ENCODE peak calls at places on chromosome 11, in ten cellular contexts. U, L, F, J, S, Y, Z, P, N and O are unnamed samples.

GRCh38 chr11:46102843-46103242 is 18.4 kb downstream of the PHF21A start:
- DNase-seq in P (no peak), Z (no peak), U (no peak), F (no peak), J (no peak), S (no peak), N (no peak), Y (no peak), L (no peak), O (no peak)

GRCh38 chr11:77020751-77021150 is 13.4 kb upstream of the B3GNT6 start:
- DNase-seq in J (no peak), Y (no peak), S (no peak), U (no peak), P (no peak), L (peak; percentile 33), F (no peak), N (no peak), Z (no peak), O (no peak)

GRCh38 chr11:66559141-66559861 is 9.1 kb downstream of the CTSF start:
- DNase-seq in U (peak; percentile 20), S (no peak), J (no peak), Z (peak; percentile 33), F (no peak), P (peak; percentile 62), Y (no peak), N (no peak), L (no peak), O (peak; percentile 63)

GRCh38 chr11:58006940-58007339 is 16.7 kb upstream of the OR9Q1 start:
- DNase-seq in N (peak; percentile 78), Z (no peak), S (no peak), J (peak; percentile 35), F (no peak), Y (no peak), P (no peak), U (no peak), L (no peak), O (no peak)

GRCh38 chr11:63590024-63590788 is 24.0 kb downstream of the PLAAT3 start:
- DNase-seq in Z (no peak), S (no peak), N (no peak), Y (no peak), U (no peak), P (no peak), J (no peak), L (no peak), F (no peak), O (no peak)

GRCh38 chr11:120546312-120547205 is 35.0 kb downstream of the GRIK4 start:
- DNase-seq in F (no peak), J (peak; percentile 67), Y (no peak), P (peak; percentile 95), N (peak; percentile 98), S (no peak), Z (peak; percentile 31), L (peak; percentile 17), U (peak; percentile 24), O (no peak)

GRCh38 chr11:133164986-133165385 is 367.3 kb downstream of the OPCML start:
- DNase-seq in L (no peak), F (no peak), Y (no peak), S (no peak), Z (no peak), N (no peak), U (no peak), P (no peak), J (no peak), O (no peak)

GRCh38 chr11:26333906-26334305 is 2.0 kb downstream of the ANO3 start:
- DNase-seq in S (no peak), J (no peak), N (no peak), P (no peak), Y (no peak), F (no peak), Z (no peak), U (no peak), L (no peak), O (no peak)

GRCh38 chr11:39304586-39304985 is 2154.9 kb downstream of the LRRC4C start:
- DNase-seq in S (no peak), F (no peak), P (no peak), U (no peak), N (no peak), L (no peak), Y (no peak), J (no peak), Z (no peak), O (no peak)
- TF ChIP-seq POLR2A in S (no peak), F (no peak), P (no peak), U (no peak), N (no peak), L (no peak), Y (no peak), J (no peak), Z (no peak), O (no peak)

GRCh38 chr11:47407746-47408590 is at the start of gene SLC39A13:
- DNase-seq in P (peak; percentile 93), U (peak; percentile 94), J (peak; percentile 100), S (peak; percentile 86), N (peak; percentile 95), L (peak; percentile 96), Z (peak; percentile 95), F (peak; percentile 86), Y (peak; percentile 95), O (peak; percentile 95)

GRCh38 chr11:47406896-47407745 is 1.3 kb upstream of the SLC39A13 start:
- DNase-seq in P (no peak), J (no peak), N (peak; percentile 18), F (no peak), Z (no peak), U (no peak), Y (no peak), L (no peak), S (no peak), O (no peak)

GRCh38 chr11:47409440-47410403 is 1.3 kb downstream of the SLC39A13 start:
- DNase-seq in N (no peak), U (no peak), Y (peak; percentile 27), F (no peak), J (no peak), Z (no peak), P (no peak), L (no peak), S (no peak), O (no peak)

GRCh38 chr11:47410404-47411264 is 2.2 kb downstream of the SLC39A13 start:
- DNase-seq in U (no peak), Z (no peak), N (no peak), J (no peak), Y (no peak), L (no peak), P (no peak), F (no peak), S (no peak), O (no peak)

GRCh38 chr11:47408598-47409439 is 429 bp downstream of the SLC39A13 start:
- DNase-seq in S (no peak), F (no peak), U (peak; percentile 38), Z (peak; percentile 51), N (peak; percentile 87), Y (peak; percentile 45), J (peak; percentile 99), P (peak; percentile 78), L (peak; percentile 38), O (no peak)
- TF ChIP-seq POLR2A in S (no peak), F (no peak), U (no peak), Z (no peak), N (peak; percentile 91), Y (no peak), J (peak; percentile 41), P (no peak), L (peak; percentile 11), O (no peak)

DNA sequence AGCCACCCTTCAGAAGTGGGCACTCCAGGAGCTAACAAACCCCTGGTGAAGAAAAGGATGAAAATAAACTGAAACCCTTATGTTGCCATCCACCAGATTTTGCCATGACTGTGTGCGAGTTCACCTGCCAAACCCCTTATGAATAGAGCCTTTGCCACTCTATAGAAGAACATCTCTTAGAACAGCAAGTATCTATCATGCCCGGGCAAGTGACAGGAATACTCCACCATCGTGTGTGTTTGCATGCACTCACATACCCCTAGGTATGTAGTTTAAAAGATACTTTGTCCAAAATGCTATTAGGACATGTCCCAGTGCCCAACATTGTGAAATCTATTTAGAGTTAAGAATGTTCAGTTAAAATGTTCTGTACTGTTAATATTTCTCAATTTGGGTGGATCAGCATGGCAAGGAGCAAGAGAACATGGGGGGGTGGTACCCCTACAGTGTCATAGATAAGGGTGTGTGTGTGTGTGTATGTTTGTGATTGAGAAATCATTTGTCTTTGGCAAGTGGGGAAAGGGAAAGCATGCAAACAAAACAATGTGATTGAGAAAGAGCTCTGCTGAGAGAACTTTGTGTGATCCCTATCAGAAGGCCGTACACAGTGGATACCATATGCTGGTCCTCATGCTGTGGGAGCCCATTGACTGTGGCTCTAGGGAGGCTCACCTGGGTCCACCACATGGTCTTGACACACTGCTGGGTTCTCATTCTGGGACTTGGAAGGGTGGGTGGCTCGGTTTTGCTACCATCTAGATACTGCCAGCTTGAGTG is 94.9 kb downstream of the ZBTB16 start:
- DNase-seq in L (no peak), U (no peak), N (no peak), F (peak; percentile 30), P (no peak), J (no peak), Z (no peak), S (peak; percentile 88), Y (no peak), O (peak; percentile 9)
- TF ChIP-seq POLR2A in L (no peak), U (no peak), N (no peak), F (no peak), P (no peak), J (no peak), Z (no peak), S (peak; percentile 46), Y (no peak), O (no peak)

GRCh38 chr11:78415338-78415737 is 2.3 kb downstream of the GAB2 start:
- DNase-seq in S (no peak), L (no peak), Y (no peak), U (no peak), J (no peak), P (no peak), Z (no peak), N (no peak), F (no peak), O (no peak)

GRCh38 chr11:78417888-78418583 is 416 bp upstream of the GAB2 start:
- DNase-seq in Y (peak; percentile 89), L (peak; percentile 73), P (peak; percentile 79), U (peak; percentile 87), F (peak; percentile 66), Z (peak; percentile 85), N (peak; percentile 69), J (peak; percentile 83), S (peak; percentile 63), O (peak; percentile 87)

GRCh38 chr11:78414321-78415051 is 3.1 kb downstream of the GAB2 start:
- DNase-seq in Z (no peak), S (no peak), L (peak; percentile 29), J (peak; percentile 29), P (no peak), F (no peak), N (peak; percentile 43), Y (no peak), U (no peak), O (peak; percentile 15)

GRCh38 chr11:78417175-78417887 is at the start of gene GAB2:
- DNase-seq in L (no peak), S (no peak), J (no peak), U (peak; percentile 66), P (no peak), Z (peak; percentile 51), N (no peak), Y (peak; percentile 40), F (no peak), O (no peak)

DNA sequence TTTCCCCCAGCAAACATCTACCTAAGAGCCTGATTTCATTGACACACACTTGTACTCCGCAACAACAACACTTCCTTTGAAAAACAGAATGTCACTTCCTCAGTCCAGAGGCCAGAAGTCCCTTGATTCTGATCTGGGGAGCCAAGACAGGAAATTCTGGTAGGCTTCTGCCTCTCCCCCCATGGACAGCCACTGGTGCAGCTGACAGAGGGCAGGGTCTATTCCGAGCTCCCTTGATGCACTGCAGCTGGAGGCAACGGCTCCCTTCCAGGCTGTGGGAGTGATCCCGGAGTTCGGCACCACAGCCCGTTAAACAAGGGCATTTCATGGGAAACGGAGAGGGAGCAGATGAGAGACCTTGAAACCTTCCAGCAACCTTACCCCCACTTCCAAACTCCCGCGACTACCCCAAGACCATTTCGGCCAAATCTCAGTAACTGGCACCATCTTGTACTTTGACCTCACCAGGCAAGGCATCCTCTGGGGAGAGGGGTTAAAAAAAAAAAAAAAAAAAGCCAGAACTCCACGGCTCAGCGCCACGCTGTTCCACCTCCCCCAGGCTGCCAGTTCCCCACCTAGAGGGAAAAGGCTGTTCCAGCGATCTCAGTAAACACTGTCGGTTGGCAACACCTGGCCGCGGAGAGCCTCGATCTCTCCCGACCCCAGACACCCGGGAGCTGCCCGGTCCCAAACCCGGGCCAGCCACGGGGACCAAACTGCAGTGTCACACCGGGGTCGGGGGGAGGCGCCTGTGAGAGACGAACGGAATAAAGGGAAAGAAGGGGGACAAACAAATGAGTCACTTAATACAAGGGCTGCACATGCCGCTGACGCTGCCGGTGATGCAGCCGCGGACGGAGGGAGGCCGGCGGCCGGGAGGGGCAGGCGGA is 1.1 kb downstream of the GAB2 start:
- DNase-seq in F (peak; percentile 83), P (peak; percentile 91), L (peak; percentile 88), Z (peak; percentile 81), S (peak; percentile 83), U (peak; percentile 86), Y (peak; percentile 87), J (peak; percentile 94), N (peak; percentile 87), O (peak; percentile 81)
- TF ChIP-seq POLR2A in F (peak; percentile 39), P (peak; percentile 22), L (no peak), Z (no peak), S (peak; percentile 81), U (peak; percentile 73), Y (peak; percentile 87), J (peak; percentile 55), N (peak; percentile 65), O (peak; percentile 64)